ENCODE peak calls at places on chromosomes 3 and 15, in eight cellular contexts. One of them, this sample, is unnamed.

GRCh38 chr3:18716821-18717220 is 291.7 kb upstream of the SATB1 start:
- DNase-seq in pancreas: no peak
- DNase-seq in cardiac muscle cell: no peak
- DNase-seq in kidney epithelial cell: no peak
- DNase-seq in mucosa of descending colon: no peak
- DNase-seq in WERI-Rb-1: no peak
- DNase-seq in AG04450: no peak
- DNase-seq in A549: no peak
- DNase-seq in this sample: no peak

GRCh38 chr3:78728406-78729145 is 1039.2 kb downstream of the ROBO1 start:
- DNase-seq in pancreas: peak; percentile 28
- DNase-seq in cardiac muscle cell: peak; percentile 43
- DNase-seq in kidney epithelial cell: no peak
- DNase-seq in mucosa of descending colon: peak; percentile 57
- DNase-seq in WERI-Rb-1: peak; percentile 64
- DNase-seq in AG04450: no peak
- DNase-seq in A549: no peak
- DNase-seq in this sample: peak; percentile 43

GRCh38 chr3:13852638-13853009 is 27.2 kb downstream of the WNT7A start:
- DNase-seq in pancreas: no peak
- DNase-seq in cardiac muscle cell: no peak
- DNase-seq in kidney epithelial cell: no peak
- DNase-seq in mucosa of descending colon: no peak
- DNase-seq in WERI-Rb-1: no peak
- DNase-seq in AG04450: no peak
- DNase-seq in A549: no peak
- DNase-seq in this sample: no peak

GRCh38 chr3:79066481-79066880 is 701.3 kb downstream of the ROBO1 start:
- DNase-seq in pancreas: no peak
- DNase-seq in cardiac muscle cell: no peak
- DNase-seq in kidney epithelial cell: no peak
- DNase-seq in mucosa of descending colon: no peak
- DNase-seq in WERI-Rb-1: no peak
- DNase-seq in AG04450: no peak
- DNase-seq in A549: no peak
- DNase-seq in this sample: no peak

GRCh38 chr3:15638193-15638890 is 36.8 kb downstream of the BTD start:
- DNase-seq in pancreas: no peak
- DNase-seq in cardiac muscle cell: no peak
- DNase-seq in kidney epithelial cell: no peak
- DNase-seq in mucosa of descending colon: no peak
- DNase-seq in WERI-Rb-1: no peak
- DNase-seq in AG04450: no peak
- DNase-seq in A549: no peak
- DNase-seq in this sample: no peak

GRCh38 chr3:71495708-71496472 is 87.6 kb downstream of the FOXP1 start:
- DNase-seq in pancreas: no peak
- DNase-seq in cardiac muscle cell: no peak
- DNase-seq in kidney epithelial cell: no peak
- DNase-seq in mucosa of descending colon: no peak
- DNase-seq in WERI-Rb-1: no peak
- DNase-seq in AG04450: no peak
- DNase-seq in A549: peak; percentile 60
- DNase-seq in this sample: no peak

GRCh38 chr3:23455775-23456174 is 252.6 kb downstream of the UBE2E2 start:
- DNase-seq in pancreas: no peak
- DNase-seq in cardiac muscle cell: no peak
- DNase-seq in kidney epithelial cell: no peak
- DNase-seq in mucosa of descending colon: no peak
- DNase-seq in WERI-Rb-1: no peak
- DNase-seq in AG04450: peak; percentile 39
- DNase-seq in A549: no peak
- DNase-seq in this sample: no peak

GRCh38 chr3:9947025-9947995 is 4.9 kb downstream of the PRRT3 start:
- DNase-seq in pancreas: peak; percentile 88
- DNase-seq in cardiac muscle cell: peak; percentile 54
- DNase-seq in kidney epithelial cell: no peak
- DNase-seq in mucosa of descending colon: peak; percentile 86
- DNase-seq in WERI-Rb-1: peak; percentile 61
- DNase-seq in AG04450: no peak
- DNase-seq in A549: peak; percentile 87
- DNase-seq in this sample: no peak

GRCh38 chr3:110568246-110568645 is 503.4 kb upstream of the NECTIN3 start:
- DNase-seq in pancreas: no peak
- DNase-seq in cardiac muscle cell: no peak
- DNase-seq in kidney epithelial cell: peak; percentile 63
- DNase-seq in mucosa of descending colon: no peak
- DNase-seq in WERI-Rb-1: no peak
- DNase-seq in AG04450: peak; percentile 49
- DNase-seq in A549: no peak
- DNase-seq in this sample: peak; percentile 39

GRCh38 chr3:171327441-171328174 is 132.6 kb downstream of the TNIK start:
- DNase-seq in pancreas: no peak
- DNase-seq in cardiac muscle cell: no peak
- DNase-seq in kidney epithelial cell: no peak
- DNase-seq in mucosa of descending colon: no peak
- DNase-seq in WERI-Rb-1: no peak
- DNase-seq in AG04450: no peak
- DNase-seq in A549: no peak
- DNase-seq in this sample: no peak

GRCh38 chr3:184549793-184550585 is 11.6 kb upstream of the EPHB3 start:
- DNase-seq in pancreas: no peak
- DNase-seq in cardiac muscle cell: no peak
- DNase-seq in kidney epithelial cell: peak; percentile 9
- DNase-seq in mucosa of descending colon: no peak
- DNase-seq in WERI-Rb-1: peak; percentile 54
- DNase-seq in AG04450: no peak
- DNase-seq in A549: no peak
- DNase-seq in this sample: no peak

GRCh38 chr3:157442729-157443128 is 6.1 kb downstream of the PTX3 start:
- DNase-seq in pancreas: no peak
- DNase-seq in cardiac muscle cell: no peak
- DNase-seq in kidney epithelial cell: no peak
- DNase-seq in mucosa of descending colon: no peak
- DNase-seq in WERI-Rb-1: no peak
- DNase-seq in AG04450: no peak
- DNase-seq in A549: no peak
- DNase-seq in this sample: no peak

GRCh38 chr3:157441102-157441622 is 4.5 kb downstream of the PTX3 start:
- DNase-seq in pancreas: no peak
- DNase-seq in cardiac muscle cell: no peak
- DNase-seq in kidney epithelial cell: no peak
- DNase-seq in mucosa of descending colon: no peak
- DNase-seq in WERI-Rb-1: no peak
- DNase-seq in AG04450: no peak
- DNase-seq in A549: no peak
- DNase-seq in this sample: no peak

GRCh38 chr3:157438371-157438735 is 1.7 kb downstream of the PTX3 start:
- DNase-seq in pancreas: no peak
- DNase-seq in cardiac muscle cell: peak; percentile 11
- DNase-seq in kidney epithelial cell: no peak
- DNase-seq in mucosa of descending colon: no peak
- DNase-seq in WERI-Rb-1: peak; percentile 49
- DNase-seq in AG04450: no peak
- DNase-seq in A549: no peak
- DNase-seq in this sample: no peak

GRCh38 chr3:157436583-157437300 is at the start of gene PTX3:
- DNase-seq in pancreas: no peak
- DNase-seq in cardiac muscle cell: peak; percentile 33
- DNase-seq in kidney epithelial cell: peak; percentile 71
- DNase-seq in mucosa of descending colon: no peak
- DNase-seq in WERI-Rb-1: no peak
- DNase-seq in AG04450: peak; percentile 81
- DNase-seq in A549: no peak
- DNase-seq in this sample: no peak
- H3K4me3 ChIP-seq in pancreas: peak within 1 kb of the TSS; percentile 42
- H3K4me3 ChIP-seq in cardiac muscle cell: peak within 1 kb of the TSS; percentile 47
- H3K4me3 ChIP-seq in kidney epithelial cell: peak within 1 kb of the TSS; percentile 57
- H3K4me3 ChIP-seq in mucosa of descending colon: no peak within 1 kb of the TSS
- H3K4me3 ChIP-seq in WERI-Rb-1: peak within 1 kb of the TSS; percentile 78
- H3K4me3 ChIP-seq in AG04450: peak within 1 kb of the TSS; percentile 75
- H3K4me3 ChIP-seq in A549: peak within 1 kb of the TSS; percentile 56
- H3K4me3 ChIP-seq in this sample: peak within 1 kb of the TSS; percentile 70

DNA sequence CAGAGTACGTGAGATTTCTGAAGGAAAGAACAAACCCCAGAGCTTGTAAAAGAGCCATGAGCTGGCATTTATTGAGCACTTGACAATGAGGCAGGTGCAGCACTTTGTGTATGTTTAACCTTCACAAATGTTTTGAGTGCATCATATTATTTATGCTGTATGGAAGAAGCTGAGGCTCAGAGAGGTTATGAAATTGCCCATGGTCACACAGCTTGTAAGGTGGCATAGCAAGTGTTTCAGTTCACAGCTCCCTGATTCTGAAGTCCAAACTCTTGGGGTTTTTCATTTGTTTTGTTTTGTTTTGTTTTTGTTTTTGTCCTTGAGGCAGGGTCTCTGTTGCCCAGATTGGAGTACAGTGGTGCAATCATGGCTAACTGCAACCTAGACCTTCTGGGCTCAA is 25.1 kb upstream of the ADAMTS7 start:
- DNase-seq in pancreas: no peak
- DNase-seq in cardiac muscle cell: no peak
- DNase-seq in kidney epithelial cell: no peak
- DNase-seq in mucosa of descending colon: no peak
- DNase-seq in WERI-Rb-1: no peak
- DNase-seq in AG04450: no peak
- DNase-seq in A549: no peak
- DNase-seq in this sample: no peak
- TF ChIP-seq CTCF in pancreas: no peak
- TF ChIP-seq CTCF in cardiac muscle cell: no peak
- TF ChIP-seq CTCF in kidney epithelial cell: no peak
- TF ChIP-seq CTCF in mucosa of descending colon: no peak
- TF ChIP-seq CTCF in WERI-Rb-1: no peak
- TF ChIP-seq CTCF in AG04450: no peak
- TF ChIP-seq CTCF in A549: no peak
- TF ChIP-seq CTCF in this sample: no peak

GRCh38 chr15:31974855-31975421 is 55.4 kb upstream of the CHRNA7 start:
- DNase-seq in pancreas: no peak
- DNase-seq in cardiac muscle cell: peak; percentile 82
- DNase-seq in kidney epithelial cell: no peak
- DNase-seq in mucosa of descending colon: no peak
- DNase-seq in WERI-Rb-1: peak; percentile 70
- DNase-seq in AG04450: no peak
- DNase-seq in A549: peak; percentile 35
- DNase-seq in this sample: no peak
- H3K4me3 ChIP-seq in pancreas: no peak overlapping the region
- H3K4me3 ChIP-seq in cardiac muscle cell: no peak overlapping the region
- H3K4me3 ChIP-seq in kidney epithelial cell: no peak overlapping the region
- H3K4me3 ChIP-seq in mucosa of descending colon: no peak overlapping the region
- H3K4me3 ChIP-seq in WERI-Rb-1: peak overlapping the region; percentile 48
- H3K4me3 ChIP-seq in AG04450: no peak overlapping the region
- H3K4me3 ChIP-seq in A549: peak overlapping the region; percentile 42
- H3K4me3 ChIP-seq in this sample: peak overlapping the region; percentile 3

GRCh38 chr3:195265363-195265976 is 5.5 kb downstream of the XXYLT1 start:
- DNase-seq in pancreas: no peak
- DNase-seq in cardiac muscle cell: no peak
- DNase-seq in kidney epithelial cell: no peak
- DNase-seq in mucosa of descending colon: no peak
- DNase-seq in WERI-Rb-1: no peak
- DNase-seq in AG04450: no peak
- DNase-seq in A549: no peak
- DNase-seq in this sample: no peak

GRCh38 chr3:195266428-195266827 is 4.5 kb downstream of the XXYLT1 start:
- DNase-seq in pancreas: no peak
- DNase-seq in cardiac muscle cell: no peak
- DNase-seq in kidney epithelial cell: no peak
- DNase-seq in mucosa of descending colon: no peak
- DNase-seq in WERI-Rb-1: no peak
- DNase-seq in AG04450: no peak
- DNase-seq in A549: no peak
- DNase-seq in this sample: no peak

GRCh38 chr3:195268608-195269309 is 2.2 kb downstream of the XXYLT1 start:
- DNase-seq in pancreas: no peak
- DNase-seq in cardiac muscle cell: no peak
- DNase-seq in kidney epithelial cell: no peak
- DNase-seq in mucosa of descending colon: no peak
- DNase-seq in WERI-Rb-1: no peak
- DNase-seq in AG04450: no peak
- DNase-seq in A549: no peak
- DNase-seq in this sample: no peak

GRCh38 chr3:195269375-195270078 is 1.4 kb downstream of the XXYLT1 start:
- DNase-seq in pancreas: no peak
- DNase-seq in cardiac muscle cell: peak; percentile 48
- DNase-seq in kidney epithelial cell: no peak
- DNase-seq in mucosa of descending colon: no peak
- DNase-seq in WERI-Rb-1: no peak
- DNase-seq in AG04450: no peak
- DNase-seq in A549: no peak
- DNase-seq in this sample: no peak

DNA sequence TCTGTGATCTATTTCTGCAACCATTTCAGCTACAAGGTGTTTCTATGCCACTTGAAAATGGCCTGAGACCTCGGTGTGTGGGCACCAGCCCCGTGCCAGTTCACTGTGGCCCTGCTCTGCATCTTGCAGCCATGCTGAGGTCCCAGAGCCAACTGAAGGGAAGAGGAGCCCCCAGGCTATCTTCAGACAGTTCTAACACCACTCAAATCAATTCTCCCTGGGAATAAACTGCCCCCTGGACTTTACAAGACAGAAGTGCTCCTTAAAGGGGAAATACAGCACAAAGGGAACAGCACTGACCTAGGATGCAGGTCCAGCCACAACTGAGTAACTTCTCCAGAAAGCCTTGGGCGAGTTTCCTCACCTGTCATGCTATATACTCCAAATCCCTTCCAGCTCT is 3.9 kb downstream of the XXYLT1 start:
- DNase-seq in pancreas: no peak
- DNase-seq in cardiac muscle cell: no peak
- DNase-seq in kidney epithelial cell: no peak
- DNase-seq in mucosa of descending colon: no peak
- DNase-seq in WERI-Rb-1: no peak
- DNase-seq in AG04450: no peak
- DNase-seq in A549: no peak
- DNase-seq in this sample: no peak
- TF ChIP-seq CTCF in pancreas: no peak
- TF ChIP-seq CTCF in cardiac muscle cell: no peak
- TF ChIP-seq CTCF in kidney epithelial cell: no peak
- TF ChIP-seq CTCF in mucosa of descending colon: no peak
- TF ChIP-seq CTCF in WERI-Rb-1: no peak
- TF ChIP-seq CTCF in AG04450: no peak
- TF ChIP-seq CTCF in A549: no peak
- TF ChIP-seq CTCF in this sample: no peak